ENCODE peak calls at places on chromosomes 4 and X, in six cellular contexts. Z is HepG2, E is Peyer's patch, A is A549, D is gastrocnemius medialis, V is lower leg skin. C is an unnamed sample.
A peak's percentile ranks its signal among the peaks of the same experiment; 100 is the strongest.

GRCh38 chrX:70449457-70449966 is 4.9 kb downstream of the DLG3 start:
- DNase-seq in Z (no peak), E (no peak), A (no peak), D (no peak), V (no peak), C (no peak)

GRCh38 chr4:43435303-43435702 is 542.8 kb downstream of the GRXCR1 start:
- DNase-seq in Z (no peak), E (no peak), A (no peak), D (no peak), V (no peak), C (no peak)

GRCh38 chr4:16685536-16685935 is 212.9 kb downstream of the LDB2 start:
- DNase-seq in Z (no peak), E (no peak), A (no peak), D (no peak), V (no peak), C (no peak)

GRCh38 chr4:114417214-114417613 is 181.4 kb upstream of the UGT8 start:
- DNase-seq in Z (peak; percentile 2), E (no peak), A (no peak), D (no peak), V (no peak), C (no peak)

GRCh38 chr4:88791274-88791673 is 93.6 kb upstream of the NAP1L5 start:
- DNase-seq in Z (peak; percentile 14), E (no peak), A (peak; percentile 4), D (no peak), V (no peak), C (no peak)

GRCh38 chr4:162056947-162057346 is 106.9 kb downstream of the FSTL5 start:
- DNase-seq in Z (no peak), E (no peak), A (no peak), D (no peak), V (no peak), C (no peak)

GRCh38 chrX:312621-313331 is 5.8 kb downstream of the GTPBP6 start:
- DNase-seq in Z (no peak), E (no peak), A (no peak), D (no peak), V (no peak), C (peak; percentile 21)

GRCh38 chr4:119113033-119113655 is 22.5 kb upstream of the MYOZ2 start:
- DNase-seq in Z (no peak), E (no peak), A (peak; percentile 70), D (no peak), V (no peak), C (no peak)

GRCh38 chr4:143431526-143432257 is 81.8 kb upstream of the SMARCA5 start:
- DNase-seq in Z (no peak), E (no peak), A (no peak), D (no peak), V (no peak), C (no peak)

GRCh38 chr4:147578057-147578476 is 39.1 kb upstream of the TMEM184C start:
- DNase-seq in Z (peak; percentile 3), E (no peak), A (peak; percentile 84), D (no peak), V (no peak), C (no peak)

GRCh38 chr4:141307241-141307689 is 86.6 kb downstream of the ZNF330 start:
- DNase-seq in Z (peak; percentile 40), E (peak; percentile 67), A (peak; percentile 60), D (peak; percentile 51), V (peak; percentile 87), C (peak; percentile 37)

GRCh38 chr4:141352328-141352727 is 131.6 kb downstream of the ZNF330 start:
- DNase-seq in Z (no peak), E (no peak), A (no peak), D (no peak), V (no peak), C (no peak)

GRCh38 chr4:108172780-108173598 is 4.3 kb upstream of the LEF1 start:
- DNase-seq in Z (peak; percentile 41), E (no peak), A (no peak), D (no peak), V (no peak), C (peak; percentile 67)

GRCh38 chr4:44165938-44166337 is 282.7 kb downstream of the KCTD8 start:
- DNase-seq in Z (no peak), E (no peak), A (no peak), D (no peak), V (no peak), C (no peak)

GRCh38 chr4:47531241-47531953 is 46.3 kb downstream of the ATP10D start:
- DNase-seq in Z (peak; percentile 16), E (peak; percentile 67), A (peak; percentile 24), D (no peak), V (no peak), C (peak; percentile 28)

GRCh38 chrX:2351321-2351720 is 149.5 kb downstream of the DHRSX start:
- DNase-seq in Z (no peak), E (no peak), A (peak; percentile 71), D (peak; percentile 83), V (peak; percentile 40), C (no peak)

GRCh38 chr4:20684852-20685763 is 15.2 kb upstream of the PACRGL start:
- DNase-seq in Z (no peak), E (no peak), A (peak; percentile 1), D (no peak), V (no peak), C (no peak)

GRCh38 chr4:47714269-47714668 is 123.6 kb downstream of the CORIN start:
- DNase-seq in Z (no peak), E (no peak), A (no peak), D (no peak), V (no peak), C (no peak)

GRCh38 chrX:9562851-9563250 is 98.0 kb downstream of the TBL1X start:
- DNase-seq in Z (peak; percentile 63), E (no peak), A (peak; percentile 83), D (peak; percentile 15), V (peak; percentile 68), C (peak; percentile 36)

GRCh38 chrX:129982300-129983246 is at the start of gene BCORL1:
- DNase-seq in Z (peak; percentile 75), E (peak; percentile 89), A (peak; percentile 94), D (peak; percentile 87), V (peak; percentile 98), C (peak; percentile 92)

GRCh38 chrX:137031517-137032377 is 2.0 kb downstream of the GPR101 start:
- DNase-seq in Z (no peak), E (no peak), A (peak; percentile 5), D (no peak), V (no peak), C (no peak)

GRCh38 chr4:173333658-173334084 is 487 bp downstream of the HMGB2 start:
- DNase-seq in Z (peak; percentile 2), E (no peak), A (no peak), D (no peak), V (peak; percentile 93), C (peak; percentile 86)

GRCh38 chrX:115642304-115642703 is 81.3 kb downstream of the PLS3 start:
- DNase-seq in Z (no peak), E (no peak), A (peak; percentile 5), D (no peak), V (no peak), C (no peak)

GRCh38 chr4:186514271-186514950 is 41.0 kb downstream of the MTNR1A start:
- DNase-seq in Z (no peak), E (no peak), A (peak; percentile 1), D (no peak), V (no peak), C (no peak)

GRCh38 chrX:11480626-11481025 is 185.1 kb downstream of the ARHGAP6 start:
- DNase-seq in Z (no peak), E (no peak), A (no peak), D (no peak), V (no peak), C (no peak)

GRCh38 chr4:139988863-139989765 is 164.9 kb downstream of the MAML3 start:
- DNase-seq in Z (peak; percentile 16), E (no peak), A (peak; percentile 79), D (no peak), V (no peak), C (peak; percentile 34)

DNA sequence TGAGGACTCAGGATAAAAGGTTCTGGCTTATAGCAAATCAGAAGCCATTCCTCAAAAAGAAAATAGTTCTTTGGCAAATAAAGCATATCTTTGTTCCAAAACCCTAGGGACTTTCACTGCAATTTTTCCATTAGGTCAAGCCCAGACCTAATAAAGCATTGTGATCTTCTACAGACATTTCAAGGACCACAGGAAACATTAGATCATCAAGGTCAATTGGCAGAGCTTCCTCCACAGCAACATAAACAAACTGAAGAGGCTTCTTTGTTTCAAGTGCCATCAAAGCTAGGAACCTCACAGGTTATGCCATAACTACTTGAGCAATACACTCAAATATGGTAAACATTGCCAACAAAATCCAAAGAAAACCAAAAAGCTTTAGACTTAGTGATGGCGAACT is 144.9 kb downstream of the ANXA5 start:
- DNase-seq in Z (peak; percentile 14), E (no peak), A (no peak), D (no peak), V (no peak), C (no peak)
- TF ChIP-seq CTCF in Z (no peak), E (no peak), A (no peak), D (no peak), V (no peak), C (no peak)

GRCh38 chrX:132023117-132023895 is at the start of gene STK26:
- DNase-seq in Z (peak; percentile 44), E (peak; percentile 78), A (peak; percentile 73), D (peak; percentile 30), V (peak; percentile 92), C (peak; percentile 60)
- TF ChIP-seq POLR2A in Z (peak; percentile 88), E (peak; percentile 72), A (peak; percentile 65), D (peak; percentile 60), V (no peak), C (no peak)

GRCh38 chr4:112982677-112983076 is 66.8 kb upstream of the ANK2 start:
- DNase-seq in Z (no peak), E (no peak), A (peak; percentile 2), D (no peak), V (no peak), C (no peak)
- TF ChIP-seq CTCF in Z (no peak), E (no peak), A (no peak), D (no peak), V (no peak), C (no peak)

GRCh38 chr4:26320453-26321325 is at the start of gene RBPJ:
- DNase-seq in Z (peak; percentile 93), E (peak; percentile 83), A (peak; percentile 92), D (peak; percentile 85), V (peak; percentile 98), C (peak; percentile 93)

GRCh38 chr4:26320159-26320452 is 708 bp upstream of the RBPJ start:
- DNase-seq in Z (peak; percentile 23), E (peak; percentile 31), A (no peak), D (no peak), V (no peak), C (no peak)

GRCh38 chr4:26321326-26322276 is 787 bp downstream of the RBPJ start:
- DNase-seq in Z (peak; percentile 5), E (peak; percentile 24), A (peak; percentile 9), D (peak; percentile 22), V (peak; percentile 88), C (peak; percentile 32)

GRCh38 chr4:26317766-26318165 is 3.0 kb upstream of the RBPJ start:
- DNase-seq in Z (no peak), E (no peak), A (no peak), D (no peak), V (no peak), C (no peak)

DNA sequence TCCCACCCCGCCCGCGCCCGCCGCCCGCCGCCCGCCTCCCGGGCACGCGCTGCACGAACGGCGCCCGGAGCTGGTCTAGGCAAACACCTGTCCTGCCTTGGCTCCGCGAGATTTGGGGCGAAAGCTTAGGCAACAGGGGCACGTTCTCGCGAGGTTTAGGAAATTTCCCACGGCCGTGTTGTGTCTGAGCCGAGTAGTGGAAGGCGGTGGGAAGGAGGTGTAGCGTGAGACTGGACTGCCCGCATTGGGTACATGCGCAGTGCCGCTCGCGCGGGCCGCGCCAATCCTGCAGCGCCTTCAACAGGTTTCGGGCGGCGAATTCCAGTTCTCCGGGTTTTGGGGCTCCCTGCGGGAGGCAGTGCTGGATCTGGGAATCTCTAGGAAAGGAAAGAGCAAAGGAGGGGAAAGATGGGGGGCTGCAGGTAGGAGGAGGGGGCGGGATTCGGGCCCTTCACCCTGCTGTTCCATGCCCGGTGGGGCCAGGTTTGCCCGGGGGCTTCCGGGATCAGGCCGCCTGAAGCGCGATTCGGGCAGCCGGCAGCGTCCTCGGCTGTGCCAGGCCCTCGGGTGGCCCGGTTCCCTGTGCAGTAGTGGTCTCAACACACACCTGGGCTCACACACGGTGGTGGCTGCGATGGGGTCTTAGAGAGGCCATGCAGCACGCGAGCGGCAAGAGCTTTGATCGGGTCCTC is 1.2 kb upstream of the RBPJ start:
- DNase-seq in Z (peak; percentile 98), E (peak; percentile 99), A (peak; percentile 99), D (peak; percentile 99), V (peak; percentile 99), C (peak; percentile 98)
- TF ChIP-seq POLR2A in Z (peak; percentile 44), E (peak; percentile 27), A (no peak), D (no peak), V (no peak), C (no peak)

C was measured in heart left ventricle.